ENCODE peak calls at places on chromosomes 6 and 20, in nine cellular contexts. X is stomach, N is psoas muscle, T is ovary, A is SK-N-SH, U is IMR-90, J is tibial artery, D is breast epithelium, Z is right lobe of liver. R is an unnamed sample.

GRCh38 chr20:10565191-10565921 is 108.4 kb downstream of the JAG1 start:
- DNase-seq in X (no peak), A (no peak), U (peak), T (no peak), Z (no peak), N (peak), D (no peak), J (no peak), R (no peak)

GRCh38 chr6:141488466-141488865 is 644.3 kb upstream of the GJE1 start:
- DNase-seq in Z (no peak), X (no peak), D (no peak), U (peak), A (no peak), T (no peak), N (no peak), J (no peak), R (no peak)

GRCh38 chr6:164854526-164854925 is 454.9 kb downstream of the C6orf118 start:
- DNase-seq in J (no peak), A (no peak), Z (no peak), N (no peak), D (no peak), T (no peak), U (no peak), X (no peak), R (no peak)

GRCh38 chr20:44659931-44660330 is 8.4 kb upstream of the ADA start:
- DNase-seq in D (no peak), T (no peak), U (no peak), X (no peak), Z (no peak), N (no peak), J (no peak), A (no peak), R (no peak)

GRCh38 chr6:166419268-166419667 is 36.5 kb upstream of the MPC1 start:
- DNase-seq in N (no peak), A (no peak), X (no peak), Z (no peak), T (no peak), J (peak), D (no peak), U (peak), R (no peak)

GRCh38 chr20:41275181-41275793 is 42.2 kb downstream of the ZHX3 start:
- DNase-seq in Z (no peak), N (no peak), X (peak), D (no peak), U (peak), T (no peak), A (no peak), J (no peak), R (no peak)

GRCh38 chr6:128919412-128919811 is 36.5 kb downstream of the LAMA2 start:
- DNase-seq in D (no peak), U (peak), X (no peak), T (no peak), N (no peak), A (no peak), J (no peak), Z (no peak), R (no peak)

GRCh38 chr6:12490904-12491571 is 200.9 kb downstream of the EDN1 start:
- DNase-seq in X (no peak), U (peak), J (no peak), D (no peak), A (no peak), Z (no peak), N (no peak), T (no peak), R (no peak)

GRCh38 chr20:1671891-1672669 is 14.5 kb upstream of the SIRPG start:
- DNase-seq in X (no peak), D (no peak), Z (no peak), T (no peak), U (no peak), J (no peak), N (no peak), A (no peak), R (no peak)

GRCh38 chr6:8131265-8131897 is 29.0 kb upstream of the EEF1E1 start:
- DNase-seq in A (peak), N (no peak), D (no peak), J (no peak), T (peak), Z (no peak), U (peak), X (peak), R (no peak)

GRCh38 chr6:36755435-36756348 is 58.1 kb downstream of the RAB44 start:
- DNase-seq in A (no peak), X (peak), D (no peak), U (peak), Z (no peak), J (no peak), N (peak), T (no peak), R (no peak)

GRCh38 chr20:25017257-25017803 is 24.8 kb upstream of the APMAP start:
- DNase-seq in A (no peak), N (no peak), T (no peak), X (peak), J (peak), Z (peak), U (no peak), D (peak), R (no peak)

GRCh38 chr20:20527661-20528060 is 159.8 kb downstream of the INSM1 start:
- DNase-seq in D (no peak), N (no peak), X (no peak), Z (no peak), A (no peak), T (no peak), U (no peak), J (no peak), R (no peak)

DNA sequence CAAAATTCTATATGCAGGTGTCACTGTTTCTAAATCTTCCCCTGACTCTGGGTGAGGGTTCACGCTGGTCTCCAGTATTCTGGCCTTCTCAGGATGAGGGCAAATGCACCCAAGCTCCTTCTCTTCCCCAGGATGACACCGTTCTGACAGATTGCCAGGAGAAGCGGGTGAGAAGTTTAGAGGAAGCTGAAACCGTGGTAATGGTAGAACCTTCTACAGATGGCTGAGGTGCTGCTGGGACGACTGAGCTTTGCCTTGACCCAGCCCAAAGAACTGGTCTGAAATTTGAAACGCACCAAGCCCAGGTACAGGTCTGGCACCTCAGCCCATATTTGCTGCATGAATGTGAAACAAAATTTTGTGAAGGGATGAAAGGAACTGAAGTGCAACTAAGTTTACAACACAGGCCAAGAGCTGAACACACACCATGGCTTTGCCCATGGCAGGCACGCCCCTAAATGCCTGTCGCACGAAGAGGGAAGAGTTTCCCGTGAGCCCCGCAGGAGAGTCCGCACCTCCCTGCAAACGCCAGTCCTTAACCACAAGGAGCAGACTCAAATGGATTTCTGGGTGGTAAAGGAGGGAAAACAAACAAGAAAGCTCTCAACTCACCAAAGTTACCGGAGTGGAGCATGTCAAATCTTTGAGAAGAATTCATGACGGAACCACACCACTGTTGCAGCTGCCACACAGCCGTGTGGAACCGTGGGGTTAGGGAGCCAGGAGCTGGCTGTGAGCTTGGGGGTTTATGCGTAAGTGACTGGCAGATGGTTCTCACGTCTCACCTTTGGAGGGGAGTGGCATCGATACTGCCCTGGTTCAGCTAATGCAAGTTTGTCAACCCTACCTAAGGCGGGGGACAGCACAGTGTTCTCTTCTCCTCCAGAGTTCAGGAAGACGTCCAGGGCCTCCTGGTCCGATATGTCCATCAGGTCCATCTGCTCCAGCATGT is 138.9 kb downstream of the DTNBP1 start:
- DNase-seq in Z (no peak), X (no peak), A (no peak), D (no peak), N (no peak), U (no peak), J (no peak), T (no peak), R (peak)
- H3K27ac ChIP-seq in Z (no peak), X (no peak), A (no peak), D (no peak), N (peak), U (no peak), J (no peak), T (no peak), R (no peak)

GRCh38 chr6:138973481-138974140 is 14.4 kb downstream of the REPS1 start:
- DNase-seq in U (peak), Z (no peak), X (no peak), J (no peak), A (no peak), N (no peak), D (no peak), T (no peak), R (no peak)
- H3K4me3 ChIP-seq in U (no peak), Z (no peak), X (no peak), J (no peak), A (no peak), N (no peak), D (no peak), T (no peak), R (no peak)

GRCh38 chr20:48295445-48295903 is 510.2 kb upstream of the SULF2 start:
- DNase-seq in D (no peak), J (no peak), A (no peak), X (no peak), U (peak), Z (no peak), T (no peak), N (no peak), R (no peak)
- TF ChIP-seq CTCF in D (peak), J (peak), A (peak), X (no peak), U (peak), Z (no peak), T (peak), N (no peak), R (no peak)

GRCh38 chr6:135036731-135037420 is 17.7 kb downstream of the HBS1L start:
- DNase-seq in Z (no peak), X (no peak), J (no peak), U (no peak), D (no peak), T (no peak), N (no peak), A (no peak), R (no peak)
- H3K27ac ChIP-seq in Z (peak), X (no peak), J (no peak), U (no peak), D (no peak), T (no peak), N (no peak), A (no peak), R (no peak)

DNA sequence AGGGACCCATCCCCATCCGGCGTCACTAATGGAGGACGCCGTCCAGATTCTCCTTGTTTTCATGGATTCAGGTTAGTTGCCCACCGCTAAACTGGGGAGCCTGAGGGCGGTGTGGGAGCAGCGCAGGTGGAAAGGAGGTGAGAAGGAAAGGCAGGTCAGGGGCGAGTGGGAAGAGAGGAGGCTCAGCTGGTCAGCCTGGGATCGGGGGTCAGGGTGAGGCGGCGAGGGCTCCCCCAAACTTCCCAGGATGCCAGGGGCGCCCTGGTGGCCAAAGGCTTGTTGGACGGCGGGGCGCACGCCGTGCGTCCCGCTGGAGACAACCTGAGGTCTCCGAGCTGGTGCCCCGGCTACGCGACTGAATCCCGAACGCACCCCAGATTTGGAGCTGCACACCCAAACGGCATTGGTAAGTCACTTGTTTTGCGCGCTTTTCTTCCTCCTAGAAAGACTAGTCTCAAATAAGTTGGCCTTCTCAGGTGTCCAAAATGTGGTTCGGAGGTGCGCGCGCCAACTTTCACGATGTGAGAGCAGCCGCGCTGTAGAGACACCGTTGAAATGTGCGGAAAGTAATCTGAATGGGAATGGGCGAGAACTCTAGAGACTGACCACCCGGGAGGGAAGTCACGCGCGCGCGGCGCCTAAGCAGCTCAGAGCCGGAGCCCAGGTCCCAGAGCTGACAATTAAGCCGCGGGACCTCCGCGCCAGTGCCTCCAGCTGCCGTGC is 9.7 kb downstream of the GNAS-AS1 start:
- DNase-seq in D (no peak), T (no peak), U (no peak), A (no peak), J (no peak), Z (no peak), X (no peak), N (no peak), R (no peak)
- H3K4me3 ChIP-seq in D (no peak), T (no peak), U (no peak), A (peak), J (no peak), Z (no peak), X (no peak), N (no peak), R (no peak)

DNA sequence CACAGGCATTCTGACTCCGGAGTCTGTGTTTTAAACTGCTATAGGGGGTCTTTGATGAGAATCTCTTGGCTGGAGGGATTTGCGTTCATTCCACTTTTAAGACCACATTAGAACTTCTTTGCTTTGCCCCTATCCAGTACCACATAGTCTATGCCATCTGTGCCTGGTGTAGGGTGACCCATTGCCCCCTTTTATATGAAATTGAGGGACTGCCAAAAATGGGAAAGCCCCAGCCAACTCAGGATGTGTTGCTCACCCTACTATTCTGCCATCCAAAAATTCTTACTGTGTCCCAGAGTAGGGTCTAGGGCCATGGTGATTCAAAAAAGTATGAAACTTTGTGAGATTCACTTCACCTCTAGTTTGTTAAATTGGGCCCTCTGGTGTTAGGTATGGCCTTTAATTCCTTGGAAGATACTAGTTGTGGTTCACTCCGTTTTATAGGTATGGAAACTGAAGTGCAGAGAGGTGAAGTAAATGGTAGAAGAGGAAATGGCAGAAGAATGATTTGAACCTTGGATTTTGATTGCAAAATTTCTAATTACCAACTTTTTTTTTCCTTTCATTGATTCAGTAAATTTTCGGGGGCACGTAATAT is 1.4 kb downstream of the PFDN4 start:
- DNase-seq in Z (no peak), N (no peak), J (no peak), T (no peak), U (no peak), A (no peak), X (no peak), D (no peak), R (no peak)
- TF ChIP-seq CTCF in Z (no peak), N (no peak), J (no peak), T (no peak), U (no peak), A (peak), X (no peak), D (no peak), R (no peak)

GRCh38 chr6:140346461-140346860 is 972.0 kb upstream of the CITED2 start:
- DNase-seq in J (no peak), A (no peak), Z (no peak), U (peak), N (no peak), D (no peak), T (peak), X (no peak), R (no peak)
- H3K27ac ChIP-seq in J (peak), A (no peak), Z (no peak), U (peak), N (no peak), D (no peak), T (peak), X (no peak), R (peak)

DNA sequence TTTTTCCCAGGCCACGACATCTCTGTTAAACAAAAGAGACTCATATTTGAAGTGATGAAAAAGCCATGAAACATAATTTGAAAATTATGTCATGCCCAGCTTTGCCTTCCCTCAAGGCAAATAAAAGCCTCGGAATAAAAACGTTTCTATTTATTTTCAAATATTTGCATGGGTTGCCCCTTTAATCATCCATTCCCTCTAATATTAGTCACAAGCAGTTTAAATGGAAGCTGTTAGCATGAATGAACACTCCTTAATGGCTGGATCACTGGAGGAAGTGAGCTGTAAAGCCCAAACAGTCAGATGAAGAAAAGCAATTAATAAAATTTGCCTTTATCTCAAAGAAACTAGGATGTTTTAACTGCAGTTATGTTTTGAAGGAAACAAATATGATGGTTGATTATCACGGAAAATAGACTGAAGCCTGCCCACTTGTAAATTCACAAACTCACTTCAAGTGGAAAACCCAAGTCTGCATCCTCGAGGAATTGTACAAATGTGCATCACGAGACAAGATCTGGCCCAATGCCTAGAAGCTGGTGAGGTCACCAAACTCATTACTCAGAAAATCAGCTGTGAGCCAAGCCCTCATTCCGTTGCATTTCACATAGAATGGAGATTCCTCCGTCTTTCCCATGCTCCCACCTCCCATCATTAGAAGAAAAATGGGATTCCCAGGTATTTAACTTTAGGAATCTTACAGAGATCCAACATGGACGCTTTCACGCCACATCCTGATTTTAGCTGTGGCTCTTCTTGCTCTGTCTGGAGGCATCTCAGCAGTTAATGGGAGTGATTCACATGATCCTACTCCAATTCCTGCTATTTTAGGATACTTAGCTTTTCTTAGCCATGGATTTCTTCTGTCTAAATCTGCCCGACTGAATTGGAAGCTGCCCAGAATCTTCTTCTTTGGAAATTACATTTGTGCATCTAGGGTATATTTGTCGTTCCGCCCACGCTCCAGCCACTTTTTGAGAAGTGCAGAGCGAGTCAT is 69.0 kb upstream of the STMND1 start:
- DNase-seq in D (peak), U (peak), N (peak), Z (peak), T (peak), X (peak), A (no peak), J (peak), R (peak)
- H3K4me3 ChIP-seq in D (no peak), U (peak), N (peak), Z (no peak), T (no peak), X (peak), A (peak), J (peak), R (peak)

R was measured in right atrium auricular region.